ENCODE peak calls at places on chromosome 19, in five cellular contexts. W, H, J, I and Z are unnamed samples.

GRCh38 chr19:46537136-46538097 is 41.8 kb upstream of the PNMA8B start:
- DNase-seq in W (peak; percentile 49), I (peak; percentile 59), H (peak; percentile 66), J (no peak), Z (peak; percentile 49)

GRCh38 chr19:29591670-29592069 is 14.4 kb upstream of the POP4 start:
- DNase-seq in W (no peak), I (no peak), J (no peak), H (no peak), Z (no peak)

GRCh38 chr19:10389863-10390262 is 9.5 kb upstream of the TYK2 start:
- DNase-seq in J (no peak), W (no peak), H (no peak), I (no peak), Z (no peak)

GRCh38 chr19:5314012-5314906 is 26.4 kb downstream of the PTPRS start:
- DNase-seq in I (no peak), H (peak; percentile 42), J (no peak), W (no peak), Z (no peak)

GRCh38 chr19:12806242-12807131 is at the start of gene RNASEH2A:
- DNase-seq in I (peak; percentile 94), J (peak; percentile 88), W (peak; percentile 82), H (peak; percentile 97), Z (peak; percentile 91)

GRCh38 chr19:40284501-40285352 is at the start of gene AKT2:
- DNase-seq in W (peak; percentile 74), H (peak; percentile 71), J (no peak), I (no peak), Z (no peak)

GRCh38 chr19:3073931-3074595 is 11.8 kb upstream of the TLE5 start:
- DNase-seq in J (peak; percentile 71), W (no peak), I (peak; percentile 28), H (peak; percentile 40), Z (no peak)

GRCh38 chr19:17333611-17334413 is 843 bp downstream of the ANO8 start:
- DNase-seq in I (no peak), H (peak; percentile 91), W (peak; percentile 84), J (no peak), Z (no peak)

GRCh38 chr19:2059422-2060201 is 8.6 kb upstream of the MKNK2 start:
- DNase-seq in I (peak; percentile 71), J (peak; percentile 87), W (no peak), H (peak; percentile 93), Z (peak; percentile 94)

GRCh38 chr19:41999071-41999877 is 5.2 kb upstream of the ATP1A3 start:
- DNase-seq in J (no peak), I (no peak), W (no peak), H (peak; percentile 42), Z (no peak)

GRCh38 chr19:17370026-17370587 is 7.0 kb downstream of the PLVAP start:
- DNase-seq in I (no peak), W (no peak), H (peak; percentile 32), J (no peak), Z (peak; percentile 75)

GRCh38 chr19:45469835-45470146 is 2.0 kb downstream of the FOSB start:
- DNase-seq in W (peak; percentile 59), I (no peak), J (no peak), H (no peak), Z (no peak)